ENCODE peak calls at places on chromosome 4, in six cellular contexts. H, P, V, A, S and J are unnamed samples.

GRCh38 chr4:10521386-10521785 is 64.2 kb upstream of the ZNF518B start:
- DNase-seq in H (no peak), V (no peak), A (no peak), P (no peak), S (no peak), J (no peak)

GRCh38 chr4:89404530-89404929 is 96.9 kb upstream of the GPRIN3 start:
- DNase-seq in A (no peak), P (no peak), V (no peak), H (no peak), S (no peak), J (no peak)

GRCh38 chr4:100988876-100989275 is 358.4 kb downstream of the PPP3CA start:
- DNase-seq in V (no peak), A (no peak), H (no peak), S (no peak), P (no peak), J (no peak)

GRCh38 chr4:132328761-132329160 is 820.3 kb upstream of the PCDH10 start:
- DNase-seq in H (no peak), P (no peak), V (no peak), S (no peak), A (no peak), J (no peak)

GRCh38 chr4:129747756-129748155 is 651.8 kb downstream of the C4orf33 start:
- DNase-seq in V (no peak), H (no peak), P (no peak), S (no peak), A (no peak), J (no peak)

GRCh38 chr4:179880756-179881155 is 2362.4 kb upstream of the TENM3 start:
- DNase-seq in V (no peak), P (no peak), S (no peak), A (no peak), H (no peak), J (no peak)

GRCh38 chr4:156336516-156336915 is 382.9 kb upstream of the CTSO start:
- DNase-seq in H (no peak), V (no peak), P (no peak), S (peak), A (no peak), J (no peak)

GRCh38 chr4:85149656-85150055 is 183.2 kb upstream of the WDFY3 start:
- DNase-seq in S (peak), A (no peak), P (no peak), H (no peak), V (no peak), J (no peak)

GRCh38 chr4:48906283-48907173 is at the start of gene OCIAD2:
- DNase-seq in V (peak), P (peak), S (peak), H (peak), A (no peak), J (peak)

GRCh38 chr4:148674891-148675290 is 232.7 kb upstream of the NR3C2 start:
- DNase-seq in H (no peak), V (no peak), S (no peak), P (no peak), A (no peak), J (no peak)

GRCh38 chr4:93334003-93334402 is 494.6 kb upstream of the ATOH1 start:
- DNase-seq in A (no peak), H (no peak), P (no peak), V (no peak), S (no peak), J (no peak)

GRCh38 chr4:141388483-141388882 is 167.8 kb downstream of the ZNF330 start:
- DNase-seq in H (no peak), A (no peak), P (no peak), V (no peak), S (peak), J (no peak)